ENCODE peak calls at places on chromosome 2, in nine cellular contexts. E, P, N, L, C, Q, K, A and M are unnamed samples.

GRCh38 chr2:20596193-20596972 is 54.5 kb downstream of the HS1BP3 start:
- DNase-seq in E (peak), P (no peak), N (no peak), L (no peak), C (peak), Q (no peak), K (no peak), A (no peak), M (peak)

GRCh38 chr2:183594150-183594549 is 469.9 kb downstream of the NUP35 start:
- DNase-seq in E (no peak), P (no peak), N (no peak), L (no peak), C (no peak), Q (no peak), K (no peak), A (no peak), M (no peak)

GRCh38 chr2:238106698-238107524 is 6.8 kb downstream of the ESPNL start:
- DNase-seq in E (peak), P (no peak), N (no peak), L (no peak), C (peak), Q (no peak), K (peak), A (no peak), M (peak)

GRCh38 chr2:237882510-237883481 is 23.4 kb downstream of the RAMP1 start:
- DNase-seq in E (no peak), P (no peak), N (no peak), L (no peak), C (no peak), Q (peak), K (no peak), A (no peak), M (no peak)

GRCh38 chr2:152405206-152406118 is 70.5 kb downstream of the FMNL2 start:
- DNase-seq in E (no peak), P (no peak), N (no peak), L (peak), C (no peak), Q (no peak), K (no peak), A (no peak), M (no peak)

GRCh38 chr2:185208261-185208660 is 530.3 kb upstream of the FSIP2 start:
- DNase-seq in E (peak), P (peak), N (peak), L (no peak), C (peak), Q (no peak), K (peak), A (no peak), M (peak)

GRCh38 chr2:230811508-230811907 is 53.2 kb upstream of the ITM2C start:
- DNase-seq in E (no peak), P (no peak), N (no peak), L (no peak), C (no peak), Q (no peak), K (no peak), A (no peak), M (no peak)

GRCh38 chr2:68295523-68295922 is 24.2 kb downstream of the CNRIP1 start:
- DNase-seq in E (peak), P (no peak), N (no peak), L (no peak), C (no peak), Q (no peak), K (no peak), A (no peak), M (no peak)

GRCh38 chr2:97662895-97663625 is 784 bp downstream of the ACTR1B start:
- DNase-seq in E (peak), P (peak), N (peak), L (peak), C (peak), Q (peak), K (peak), A (peak), M (peak)

GRCh38 chr2:86280191-86280667 is 57.2 kb downstream of the REEP1 start:
- DNase-seq in E (no peak), P (no peak), N (no peak), L (no peak), C (no peak), Q (peak), K (no peak), A (no peak), M (no peak)

GRCh38 chr2:134120160-134120717 is 133.6 kb upstream of the MGAT5 start:
- DNase-seq in E (no peak), P (no peak), N (no peak), L (no peak), C (peak), Q (peak), K (peak), A (peak), M (no peak)

GRCh38 chr2:232142049-232142448 is 180.5 kb downstream of the DIS3L2 start:
- DNase-seq in E (peak), P (no peak), N (no peak), L (peak), C (peak), Q (peak), K (peak), A (no peak), M (peak)

GRCh38 chr2:234156326-234156725 is 105.8 kb downstream of the SPP2 start:
- DNase-seq in E (no peak), P (no peak), N (no peak), L (no peak), C (peak), Q (no peak), K (no peak), A (no peak), M (no peak)

GRCh38 chr2:9909106-9909505 is 42.4 kb upstream of the GRHL1 start:
- DNase-seq in E (no peak), P (no peak), N (no peak), L (no peak), C (no peak), Q (no peak), K (no peak), A (no peak), M (no peak)

GRCh38 chr2:200498316-200498715 is 11.6 kb downstream of the KCTD18 start:
- DNase-seq in E (no peak), P (no peak), N (no peak), L (no peak), C (no peak), Q (no peak), K (no peak), A (no peak), M (no peak)

GRCh38 chr2:66185497-66186034 is 249.4 kb upstream of the MEIS1 start:
- DNase-seq in E (no peak), P (no peak), N (no peak), L (no peak), C (no peak), Q (no peak), K (no peak), A (no peak), M (no peak)

GRCh38 chr2:65316072-65316471 is 88.4 kb downstream of the ACTR2 start:
- DNase-seq in E (no peak), P (peak), N (no peak), L (no peak), C (no peak), Q (peak), K (no peak), A (no peak), M (no peak)

GRCh38 chr2:206296128-206296527 is 21.7 kb downstream of the ZDBF2 start:
- DNase-seq in E (no peak), P (no peak), N (no peak), L (peak), C (no peak), Q (no peak), K (no peak), A (no peak), M (no peak)

GRCh38 chr2:10402652-10403215 is 45.4 kb downstream of the ODC1 start:
- DNase-seq in E (no peak), P (no peak), N (no peak), L (no peak), C (no peak), Q (no peak), K (no peak), A (no peak), M (no peak)

GRCh38 chr2:96118698-96119388 is 2.5 kb upstream of the ADRA2B start:
- DNase-seq in E (no peak), P (no peak), N (no peak), L (no peak), C (no peak), Q (peak), K (no peak), A (no peak), M (no peak)

GRCh38 chr2:67103161-67103560 is 294.0 kb upstream of the ETAA1 start:
- DNase-seq in E (no peak), P (no peak), N (no peak), L (no peak), C (no peak), Q (no peak), K (no peak), A (no peak), M (no peak)

GRCh38 chr2:117704818-117705217 is 109.7 kb upstream of the DDX18 start:
- DNase-seq in E (no peak), P (no peak), N (no peak), L (no peak), C (no peak), Q (no peak), K (no peak), A (no peak), M (no peak)

GRCh38 chr2:217703999-217704398 is 298.8 kb downstream of the TNS1 start:
- DNase-seq in E (no peak), P (no peak), N (no peak), L (no peak), C (no peak), Q (no peak), K (no peak), A (no peak), M (no peak)

GRCh38 chr2:14634885-14635871 is 2.7 kb downstream of the LRATD1 start:
- DNase-seq in E (no peak), P (peak), N (peak), L (no peak), C (peak), Q (peak), K (peak), A (no peak), M (peak)

GRCh38 chr2:136441979-136442378 is 323.4 kb upstream of the THSD7B start:
- DNase-seq in E (no peak), P (no peak), N (no peak), L (no peak), C (no peak), Q (no peak), K (peak), A (no peak), M (no peak)

GRCh38 chr2:117712686-117713085 is 101.8 kb upstream of the DDX18 start:
- DNase-seq in E (no peak), P (no peak), N (no peak), L (no peak), C (no peak), Q (peak), K (no peak), A (no peak), M (no peak)

GRCh38 chr2:105391058-105391627 is 7.7 kb downstream of the FHL2 start:
- DNase-seq in E (no peak), P (no peak), N (no peak), L (peak), C (no peak), Q (peak), K (no peak), A (no peak), M (no peak)

GRCh38 chr2:43084699-43085091 is 141.7 kb downstream of the ZFP36L2 start:
- DNase-seq in E (no peak), P (no peak), N (peak), L (no peak), C (no peak), Q (peak), K (no peak), A (no peak), M (no peak)

GRCh38 chr2:66940082-66940481 is 457.1 kb upstream of the ETAA1 start:
- DNase-seq in E (no peak), P (no peak), N (no peak), L (no peak), C (no peak), Q (no peak), K (no peak), A (no peak), M (no peak)

GRCh38 chr2:207505728-207506127 is 24.0 kb upstream of the CREB1 start:
- DNase-seq in E (no peak), P (peak), N (no peak), L (peak), C (no peak), Q (no peak), K (peak), A (no peak), M (no peak)

GRCh38 chr2:74514368-74515270 is at the start of gene TLX2:
- DNase-seq in E (no peak), P (no peak), N (no peak), L (no peak), C (peak), Q (no peak), K (peak), A (no peak), M (no peak)

DNA sequence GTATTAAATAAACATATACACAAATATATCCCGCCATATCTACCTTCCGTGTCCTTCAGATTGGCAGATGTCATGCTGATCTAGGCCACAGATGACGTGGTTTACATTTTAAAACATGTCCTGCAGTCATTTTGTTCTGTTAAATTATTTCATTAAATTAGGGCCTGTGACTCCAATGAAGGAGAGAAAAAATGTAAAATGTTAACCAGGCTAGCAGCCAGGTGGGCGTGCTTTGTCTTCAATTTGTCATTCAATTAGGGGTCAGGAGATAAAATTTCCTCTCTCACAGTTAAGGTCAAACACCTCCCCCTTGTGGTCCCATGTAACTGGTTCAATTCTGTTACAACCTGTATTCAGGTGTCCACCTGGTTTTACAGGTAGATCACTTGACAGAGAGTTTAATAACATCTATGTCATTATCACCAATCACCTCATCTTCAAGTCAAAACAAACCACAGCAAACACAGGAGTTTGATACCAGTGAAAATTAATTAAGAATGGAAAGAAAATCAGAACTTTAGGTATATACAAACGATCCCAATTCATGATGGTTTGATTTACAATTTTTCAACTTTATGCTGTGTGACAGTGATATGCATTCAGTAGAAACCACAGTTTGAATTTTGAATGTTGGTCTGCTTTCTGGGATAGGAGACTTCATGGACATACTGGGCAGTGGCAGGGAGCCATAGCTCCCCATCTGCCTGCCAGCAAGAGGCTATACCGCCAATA is 339.4 kb downstream of the CMPK2 start:
- DNase-seq in E (peak), P (peak), N (no peak), L (no peak), C (peak), Q (no peak), K (peak), A (no peak), M (peak)
- TF ChIP-seq CTCF in E (peak), P (peak), N (no peak), L (no peak), C (peak), Q (no peak), K (peak), A (no peak), M (peak)

GRCh38 chr2:108169982-108170625 is 69.7 kb upstream of the SULT1C3 start:
- DNase-seq in E (peak), P (no peak), N (no peak), L (no peak), C (peak), Q (no peak), K (peak), A (no peak), M (no peak)

GRCh38 chr2:108161298-108161697 is 78.5 kb upstream of the SULT1C3 start:
- DNase-seq in E (no peak), P (no peak), N (no peak), L (no peak), C (no peak), Q (no peak), K (no peak), A (no peak), M (no peak)

GRCh38 chr2:108171652-108172051 is 68.1 kb upstream of the SULT1C3 start:
- DNase-seq in E (no peak), P (peak), N (no peak), L (no peak), C (no peak), Q (no peak), K (no peak), A (no peak), M (no peak)

DNA sequence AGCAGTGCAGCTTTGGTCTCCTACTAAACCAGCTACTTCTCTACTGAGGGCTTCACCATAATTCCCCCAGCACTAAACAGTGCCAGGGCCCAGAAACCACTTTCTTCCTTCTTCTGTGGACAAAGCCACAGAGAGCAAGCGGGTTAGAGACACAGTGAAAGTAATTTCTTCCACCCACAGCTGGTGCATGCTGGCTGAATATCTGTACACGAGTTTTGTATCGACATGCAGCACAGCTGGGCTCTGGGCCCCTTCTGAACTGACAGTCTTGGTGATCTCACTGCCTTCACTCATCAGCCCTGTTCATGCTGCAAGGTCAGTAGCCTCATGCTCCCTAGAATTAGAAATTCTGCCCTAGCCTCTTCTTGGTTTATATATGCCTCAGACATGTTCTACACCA is 74.0 kb upstream of the SULT1C3 start:
- DNase-seq in E (no peak), P (no peak), N (no peak), L (no peak), C (no peak), Q (no peak), K (no peak), A (no peak), M (no peak)
- H3K27ac ChIP-seq in E (no peak), P (no peak), N (no peak), L (no peak), C (no peak), Q (no peak), K (no peak), A (no peak), M (no peak)

GRCh38 chr2:28338754-28339325 is 53.8 kb upstream of the FOSL2 start:
- DNase-seq in E (no peak), P (no peak), N (no peak), L (no peak), C (peak), Q (no peak), K (no peak), A (no peak), M (no peak)

GRCh38 chr2:28341208-28341891 is 51.3 kb upstream of the FOSL2 start:
- DNase-seq in E (no peak), P (no peak), N (no peak), L (no peak), C (no peak), Q (no peak), K (no peak), A (no peak), M (no peak)

GRCh38 chr2:28339516-28340175 is 53.0 kb upstream of the FOSL2 start:
- DNase-seq in E (no peak), P (no peak), N (no peak), L (no peak), C (no peak), Q (no peak), K (no peak), A (no peak), M (no peak)

GRCh38 chr2:28342081-28342967 is 50.3 kb upstream of the FOSL2 start:
- DNase-seq in E (no peak), P (no peak), N (peak), L (no peak), C (no peak), Q (peak), K (no peak), A (no peak), M (no peak)

GRCh38 chr2:28340312-28341202 is 52.1 kb upstream of the FOSL2 start:
- DNase-seq in E (no peak), P (no peak), N (no peak), L (no peak), C (no peak), Q (no peak), K (no peak), A (no peak), M (no peak)
- TF ChIP-seq CTCF in E (no peak), P (no peak), N (no peak), L (no peak), C (peak), Q (no peak), K (peak), A (no peak), M (peak)

DNA sequence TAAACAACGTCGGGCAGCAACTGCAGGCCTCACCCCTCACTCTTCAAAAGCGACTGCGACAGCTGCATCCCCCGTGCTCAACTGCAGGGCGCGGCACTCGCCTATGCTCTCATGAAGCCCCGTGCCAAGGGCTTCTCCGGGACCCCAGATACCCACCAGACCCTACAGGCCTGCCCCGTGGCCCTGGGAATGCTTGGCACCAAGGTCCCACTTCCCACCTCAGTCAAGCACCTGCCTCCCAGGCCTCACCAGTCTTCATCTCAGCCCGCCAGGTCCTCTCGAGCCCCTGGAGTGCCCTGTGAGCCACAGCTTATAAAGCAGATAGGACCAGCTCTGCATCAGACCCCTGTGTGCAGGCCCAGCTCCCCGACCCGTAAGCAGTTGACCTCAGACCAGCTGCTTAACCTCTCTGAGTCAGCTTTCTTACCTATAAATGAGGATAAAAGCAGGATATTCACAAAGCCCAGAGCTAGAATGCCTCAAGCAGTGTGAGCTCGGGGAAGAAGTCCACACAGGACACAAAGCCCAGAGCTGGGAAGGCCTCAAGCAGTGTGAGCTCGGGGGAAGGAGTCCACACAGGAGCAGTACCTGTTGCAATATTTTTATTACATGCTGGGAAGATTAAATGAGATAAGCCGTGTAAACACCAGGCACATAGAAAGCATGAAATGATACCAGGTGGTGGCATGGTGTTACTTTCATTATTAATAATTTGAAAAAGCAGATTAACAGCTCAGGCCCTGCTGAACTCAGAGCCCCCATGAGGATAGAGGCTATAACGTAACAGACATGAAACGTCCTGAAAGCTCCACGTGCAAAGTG is 96.9 kb downstream of the HDAC4 start:
- DNase-seq in E (no peak), P (no peak), N (no peak), L (no peak), C (peak), Q (no peak), K (peak), A (no peak), M (peak)
- H3K27ac ChIP-seq in E (no peak), P (no peak), N (peak), L (no peak), C (peak), Q (peak), K (no peak), A (no peak), M (peak)

GRCh38 chr2:715038-715437 is 37.8 kb upstream of the TMEM18 start:
- DNase-seq in E (no peak), P (no peak), N (no peak), L (no peak), C (no peak), Q (no peak), K (no peak), A (no peak), M (no peak)

GRCh38 chr2:719191-719590 is 42.0 kb upstream of the TMEM18 start:
- DNase-seq in E (no peak), P (no peak), N (no peak), L (no peak), C (no peak), Q (no peak), K (no peak), A (no peak), M (no peak)

GRCh38 chr2:714005-714741 is 37.0 kb upstream of the TMEM18 start:
- DNase-seq in E (peak), P (no peak), N (peak), L (peak), C (peak), Q (peak), K (peak), A (no peak), M (peak)

GRCh38 chr2:719734-720133 is 42.5 kb upstream of the TMEM18 start:
- DNase-seq in E (no peak), P (no peak), N (no peak), L (no peak), C (no peak), Q (no peak), K (no peak), A (no peak), M (no peak)

GRCh38 chr2:715847-716573 is 38.8 kb upstream of the TMEM18 start:
- DNase-seq in E (no peak), P (no peak), N (no peak), L (no peak), C (peak), Q (no peak), K (peak), A (no peak), M (no peak)
- TF ChIP-seq CTCF in E (no peak), P (peak), N (no peak), L (peak), C (peak), Q (peak), K (peak), A (no peak), M (peak)